ENCODE peak calls at places on chromosomes 6 and 20, in ten cellular contexts. X, I, Y, S, W, K, Q, Z, O and M are unnamed samples.

GRCh38 chr6:17388365-17388764 is 5.0 kb upstream of the CAP2 start:
- DNase-seq in W (no peak), Q (no peak), K (no peak), X (no peak), I (no peak), S (no peak), Y (no peak), O (no peak), Z (no peak), M (no peak)

GRCh38 chr20:58714340-58714922 is 21.8 kb downstream of the NPEPL1 start:
- DNase-seq in X (peak; percentile 13), Q (no peak), Z (no peak), W (no peak), I (no peak), O (no peak), Y (no peak), S (no peak), K (peak; percentile 5), M (no peak)

GRCh38 chr20:36311854-36312723 is 6.0 kb downstream of the DLGAP4 start:
- DNase-seq in Z (no peak), Y (no peak), I (no peak), K (no peak), Q (no peak), S (no peak), W (no peak), O (no peak), X (no peak), M (no peak)

GRCh38 chr6:170174124-170174770 is 116.6 kb downstream of the DLL1 start:
- DNase-seq in Q (no peak), X (no peak), I (no peak), K (no peak), Y (no peak), Z (no peak), S (peak; percentile 73), O (no peak), W (no peak), M (peak; percentile 45)

GRCh38 chr20:33672426-33673114 is 1.7 kb downstream of the NECAB3 start:
- DNase-seq in Y (no peak), W (no peak), Z (no peak), Q (peak; percentile 13), O (peak; percentile 75), I (no peak), X (no peak), K (no peak), S (no peak), M (no peak)

GRCh38 chr20:5451643-5452210 is 135.0 kb upstream of the PROKR2 start:
- DNase-seq in Z (no peak), W (no peak), Y (no peak), X (no peak), Q (no peak), K (no peak), O (no peak), I (no peak), S (no peak), M (no peak)

GRCh38 chr20:57397693-57398108 is 6.5 kb downstream of the RBM38 start:
- DNase-seq in Z (peak; percentile 87), I (no peak), O (no peak), S (no peak), X (peak; percentile 85), Y (no peak), W (no peak), Q (no peak), K (peak; percentile 69), M (no peak)

GRCh38 chr20:49103019-49103418 is 56.9 kb downstream of the CSE1L start:
- DNase-seq in Z (no peak), K (no peak), Q (no peak), S (no peak), W (no peak), X (no peak), Y (no peak), I (no peak), O (no peak), M (no peak)

GRCh38 chr6:53984163-53984562 is 127.1 kb upstream of the MLIP start:
- DNase-seq in S (no peak), K (no peak), W (peak; percentile 97), Z (no peak), Y (no peak), I (no peak), X (no peak), O (no peak), Q (no peak), M (no peak)

GRCh38 chr20:46828471-46828870 is 66.2 kb upstream of the EYA2 start:
- DNase-seq in Q (no peak), X (no peak), Y (no peak), K (no peak), O (no peak), W (peak; percentile 71), Z (no peak), I (no peak), S (no peak), M (no peak)

GRCh38 chr6:154841109-154841508 is 107.9 kb downstream of the SCAF8 start:
- DNase-seq in Z (no peak), Q (no peak), O (no peak), Y (no peak), S (no peak), X (no peak), K (no peak), I (no peak), W (no peak), M (no peak)

GRCh38 chr20:20710847-20711315 is 1.6 kb downstream of the RALGAPA2 start:
- DNase-seq in S (no peak), I (no peak), O (no peak), Q (no peak), Z (peak; percentile 62), K (peak; percentile 55), Y (no peak), W (no peak), X (no peak), M (no peak)